ENCODE peak calls at places on chromosomes 12 and 14, in ten cellular contexts. M, F, K, J, A, S, I, U, Q and D are unnamed samples.

GRCh38 chr12:103093499-103094106 is 136.1 kb downstream of the ASCL1 start:
- DNase-seq in J (no peak), A (no peak), K (no peak), F (no peak), S (no peak), M (no peak), Q (no peak), I (no peak), U (no peak), D (no peak)

GRCh38 chr12:50932787-50933280 is 19.5 kb upstream of the HIGD1C start:
- DNase-seq in I (no peak), Q (no peak), M (no peak), U (no peak), A (no peak), F (no peak), J (no peak), S (no peak), K (no peak), D (peak; percentile 76)

GRCh38 chr12:67716817-67717216 is 68.3 kb downstream of the DYRK2 start:
- DNase-seq in Q (no peak), U (no peak), I (no peak), S (no peak), M (no peak), F (no peak), A (no peak), J (no peak), K (no peak), D (peak; percentile 80)

GRCh38 chr14:73722581-73722980 is 8.4 kb upstream of the PNMA1 start:
- DNase-seq in S (no peak), M (no peak), I (no peak), Q (no peak), U (no peak), A (no peak), J (no peak), F (no peak), K (no peak), D (no peak)

GRCh38 chr12:68272732-68273131 is 19.3 kb upstream of the IL22 start:
- DNase-seq in S (no peak), I (no peak), F (no peak), J (no peak), U (no peak), Q (no peak), A (no peak), K (no peak), M (no peak), D (no peak)

GRCh38 chr14:21039585-21040369 is 2.4 kb upstream of the RNASE7 start:
- DNase-seq in Q (peak; percentile 60), J (peak; percentile 60), F (no peak), I (peak; percentile 56), K (peak; percentile 52), A (no peak), S (no peak), M (peak; percentile 54), U (peak; percentile 18), D (peak; percentile 61)

GRCh38 chr12:120696599-120696998 is 9.7 kb downstream of the MLEC start:
- DNase-seq in S (no peak), U (no peak), F (no peak), Q (no peak), I (no peak), K (no peak), M (no peak), A (no peak), J (no peak), D (no peak)

GRCh38 chr12:80041691-80042090 is 57.6 kb upstream of the OTOGL start:
- DNase-seq in M (no peak), J (no peak), K (no peak), A (no peak), I (no peak), U (no peak), S (no peak), Q (no peak), F (no peak), D (peak; percentile 52)

GRCh38 chr12:75784591-75784990 is 247.0 kb downstream of the PHLDA1 start:
- DNase-seq in M (peak; percentile 66), F (no peak), S (no peak), I (peak; percentile 72), J (no peak), Q (no peak), K (peak; percentile 12), A (no peak), U (no peak), D (peak; percentile 78)

GRCh38 chr12:57764662-57765002 is 2.2 kb downstream of the CYP27B1 start:
- DNase-seq in K (no peak), U (no peak), M (no peak), A (no peak), S (no peak), J (no peak), I (no peak), F (no peak), Q (no peak), D (no peak)

GRCh38 chr14:101505216-101505970 is 55.9 kb upstream of the DIO3 start:
- DNase-seq in A (no peak), S (no peak), F (no peak), Q (peak; percentile 11), I (no peak), K (no peak), U (no peak), J (no peak), M (no peak), D (no peak)

GRCh38 chr12:131105351-131105735 is 151.6 kb downstream of the ADGRD1 start:
- DNase-seq in K (no peak), Q (no peak), J (no peak), S (no peak), A (no peak), F (no peak), M (no peak), U (no peak), I (no peak), D (no peak)

GRCh38 chr12:104816845-104817503 is 141.1 kb downstream of the SLC41A2 start:
- DNase-seq in U (no peak), S (no peak), K (no peak), F (no peak), I (no peak), Q (no peak), A (no peak), M (no peak), J (no peak), D (no peak)

GRCh38 chr14:30623412-30624131 is 1.5 kb downstream of the SCFD1 start:
- DNase-seq in M (no peak), A (no peak), S (no peak), K (no peak), J (no peak), I (no peak), F (no peak), U (no peak), Q (no peak), D (no peak)

GRCh38 chr14:53894456-53894855 is 62.2 kb downstream of the BMP4 start:
- DNase-seq in J (peak; percentile 35), U (no peak), K (peak; percentile 60), F (no peak), I (no peak), M (no peak), A (no peak), S (no peak), Q (no peak), D (peak; percentile 65)

GRCh38 chr14:23930742-23931141 is 22.8 kb upstream of the DHRS4 start:
- DNase-seq in A (no peak), I (no peak), S (no peak), M (no peak), U (no peak), F (no peak), Q (peak; percentile 65), J (no peak), K (no peak), D (no peak)

GRCh38 chr12:13167226-13167625 is 29.3 kb upstream of the EMP1 start:
- DNase-seq in I (no peak), K (no peak), A (no peak), M (no peak), J (no peak), S (no peak), U (no peak), Q (no peak), F (no peak), D (peak; percentile 72)

GRCh38 chr14:23321572-23322547 is 603 bp downstream of the PABPN1 start:
- DNase-seq in Q (no peak), S (no peak), U (no peak), F (peak; percentile 27), K (peak; percentile 15), A (peak; percentile 42), M (peak; percentile 62), J (peak; percentile 59), I (peak; percentile 74), D (peak; percentile 41)

GRCh38 chr12:57147641-57147944 is 174 bp upstream of the LRP1-AS start:
- DNase-seq in S (no peak), F (no peak), I (no peak), J (no peak), M (no peak), U (no peak), A (no peak), K (no peak), Q (peak; percentile 56), D (no peak)

GRCh38 chr12:115267464-115267863 is 583.5 kb upstream of the TBX3 start:
- DNase-seq in U (no peak), K (no peak), Q (no peak), F (no peak), I (no peak), J (no peak), A (no peak), S (no peak), M (no peak), D (no peak)

GRCh38 chr12:19624401-19624930 is 185.2 kb downstream of the AEBP2 start:
- DNase-seq in Q (no peak), S (no peak), K (no peak), J (peak; percentile 64), I (no peak), F (no peak), M (no peak), A (no peak), U (no peak), D (peak; percentile 9)

GRCh38 chr12:96846313-96846712 is 60.7 kb upstream of the NEDD1 start:
- DNase-seq in K (no peak), Q (no peak), J (no peak), U (no peak), S (no peak), F (no peak), I (no peak), A (no peak), M (no peak), D (no peak)

GRCh38 chr12:57837779-57838562 is 8.6 kb downstream of the CTDSP2 start:
- DNase-seq in K (peak; percentile 60), S (no peak), A (no peak), U (no peak), M (peak; percentile 4), I (no peak), F (no peak), Q (peak; percentile 51), J (peak; percentile 47), D (no peak)

GRCh38 chr12:75345531-75345930 is 11.1 kb downstream of the GLIPR1L1 start:
- DNase-seq in Q (no peak), A (no peak), S (no peak), J (no peak), K (no peak), U (no peak), M (no peak), I (no peak), F (no peak), D (no peak)

GRCh38 chr12:64332296-64332695 is 58.3 kb downstream of the C12orf56 start:
- DNase-seq in K (no peak), U (no peak), A (no peak), M (no peak), F (no peak), I (no peak), S (no peak), J (no peak), Q (no peak), D (no peak)

GRCh38 chr12:52630609-52631200 is 12.3 kb upstream of the KRT73 start:
- DNase-seq in A (no peak), F (no peak), M (no peak), S (no peak), K (no peak), Q (no peak), I (no peak), J (no peak), U (no peak), D (no peak)

GRCh38 chr14:102481791-102482238 is 27.8 kb downstream of the ANKRD9 start:
- DNase-seq in I (no peak), F (no peak), Q (no peak), M (no peak), J (no peak), U (no peak), A (no peak), S (no peak), K (peak; percentile 30), D (peak; percentile 36)

GRCh38 chr14:69088523-69089445 is 64.1 kb downstream of the DCAF5 start:
- DNase-seq in K (no peak), A (no peak), Q (no peak), M (no peak), F (no peak), U (no peak), I (peak; percentile 32), J (peak; percentile 30), S (no peak), D (peak; percentile 64)